ENCODE peak calls at places on chromosomes 16 and 17, in eight cellular contexts. D, M, B, E, L, O, F and X are unnamed samples.

GRCh38 chr16:15682105-15682570 is 32.1 kb downstream of the NDE1 start:
- DNase-seq in O (peak), F (peak), M (peak), D (peak), L (peak), B (peak), E (peak), X (peak)

GRCh38 chr16:1932050-1933028 is 10.7 kb downstream of the MSRB1 start:
- DNase-seq in L (no peak), F (peak), O (no peak), B (no peak), M (no peak), D (no peak), E (no peak), X (no peak)

GRCh38 chr16:59597269-59597668 is 863.2 kb upstream of the GOT2 start:
- DNase-seq in M (no peak), F (peak), O (peak), E (no peak), D (no peak), B (no peak), L (no peak), X (no peak)

GRCh38 chr17:48058393-48059124 is 10.4 kb downstream of the NFE2L1 start:
- DNase-seq in M (no peak), L (no peak), D (no peak), B (no peak), F (no peak), O (no peak), E (no peak), X (no peak)

GRCh38 chr17:72681844-72682243 is 410.6 kb downstream of the SLC39A11 start:
- DNase-seq in D (no peak), B (no peak), F (no peak), O (no peak), L (no peak), M (no peak), E (no peak), X (no peak)

GRCh38 chr17:7859028-7859427 is 1.2 kb downstream of the CYB5D1 start:
- DNase-seq in O (no peak), L (no peak), D (no peak), E (no peak), F (no peak), B (no peak), M (no peak), X (no peak)

GRCh38 chr16:68668266-68668665 is 23.2 kb downstream of the CDH3 start:
- DNase-seq in D (no peak), M (no peak), B (no peak), E (peak), F (peak), L (no peak), O (no peak), X (peak)

GRCh38 chr16:69618307-69618706 is 52.5 kb downstream of the NFAT5 start:
- DNase-seq in O (peak), L (no peak), D (no peak), B (no peak), M (no peak), E (peak), F (no peak), X (no peak)

GRCh38 chr16:49619811-49620157 is 236.1 kb downstream of the ZNF423 start:
- DNase-seq in F (no peak), B (no peak), L (no peak), O (no peak), D (no peak), M (no peak), E (no peak), X (no peak)

GRCh38 chr17:17044846-17045561 is 2.7 kb downstream of the MPRIP start:
- DNase-seq in L (no peak), M (no peak), F (peak), O (peak), D (no peak), E (peak), B (no peak), X (no peak)

GRCh38 chr17:65678534-65678933 is 117.1 kb upstream of the AXIN2 start:
- DNase-seq in D (no peak), F (peak), B (no peak), E (peak), M (no peak), L (no peak), O (no peak), X (no peak)

GRCh38 chr16:58639230-58639629 is 9.6 kb upstream of the CNOT1 start:
- DNase-seq in F (no peak), D (no peak), B (no peak), M (no peak), O (no peak), L (no peak), E (no peak), X (no peak)

GRCh38 chr17:43369986-43370385 is 28.8 kb upstream of the ARL4D start:
- DNase-seq in D (no peak), E (no peak), M (no peak), L (no peak), O (no peak), F (no peak), B (no peak), X (no peak)

GRCh38 chr16:53817812-53818211 is 113.9 kb downstream of the FTO start:
- DNase-seq in L (no peak), B (no peak), D (no peak), F (peak), O (peak), M (no peak), E (peak), X (no peak)

GRCh38 chr16:3317315-3317999 is 12.2 kb downstream of the ZNF75A start:
- DNase-seq in L (no peak), O (peak), D (no peak), B (no peak), M (no peak), F (peak), E (no peak), X (no peak)

GRCh38 chr17:79916991-79917901 is 78.0 kb upstream of the CBX4 start:
- DNase-seq in O (no peak), D (no peak), M (no peak), L (no peak), F (no peak), E (no peak), B (no peak), X (no peak)

GRCh38 chr17:61307905-61308886 is 91.4 kb upstream of the TBX2 start:
- DNase-seq in D (no peak), M (no peak), F (peak), E (peak), B (no peak), L (no peak), O (peak), X (no peak)

GRCh38 chr16:67284699-67285646 is 5.6 kb downstream of the PLEKHG4 start:
- DNase-seq in B (no peak), D (no peak), O (peak), M (no peak), E (peak), L (no peak), F (peak), X (no peak)

GRCh38 chr16:88831838-88832237 is 20.1 kb upstream of the APRT start:
- DNase-seq in M (no peak), B (no peak), D (no peak), F (peak), L (no peak), E (no peak), O (no peak), X (no peak)

GRCh38 chr16:66996324-66996982 is 8.1 kb downstream of the CES4A start:
- DNase-seq in D (no peak), O (peak), M (no peak), E (peak), F (peak), B (no peak), L (no peak), X (no peak)

GRCh38 chr16:72673118-72673517 is 374.8 kb downstream of the ZFHX3 start:
- DNase-seq in E (no peak), D (no peak), B (no peak), F (peak), O (peak), L (no peak), M (no peak), X (no peak)

GRCh38 chr17:12528036-12528435 is 137.7 kb upstream of the MYOCD start:
- DNase-seq in E (no peak), M (no peak), L (no peak), B (no peak), O (no peak), D (no peak), F (no peak), X (no peak)